ENCODE peak calls at places on chromosomes 2 and 18, in five cellular contexts. L, O, D, W and J are unnamed samples.

GRCh38 chr2:46767706-46768105 is 147.9 kb downstream of the MCFD2 start:
- DNase-seq in W (no peak), L (no peak), D (no peak), O (no peak), J (no peak)

GRCh38 chr2:155600914-155601760 is 731.4 kb downstream of the NR4A2 start:
- DNase-seq in W (no peak), D (no peak), O (no peak), L (no peak), J (no peak)

GRCh38 chr2:219782999-219783398 is 155.6 kb downstream of the SLC4A3 start:
- DNase-seq in W (no peak), L (no peak), O (no peak), D (no peak), J (no peak)

GRCh38 chr18:24160086-24160485 is 21.2 kb downstream of the CABYR start:
- DNase-seq in D (no peak), W (no peak), L (peak; percentile 18), O (no peak), J (no peak)

GRCh38 chr2:118061135-118061955 is 26.9 kb upstream of the INSIG2 start:
- DNase-seq in W (no peak), L (peak; percentile 78), O (no peak), D (no peak), J (peak; percentile 48)

GRCh38 chr2:173193925-173194324 is 118.3 kb downstream of the MAP3K20 start:
- DNase-seq in D (no peak), O (no peak), W (no peak), L (no peak), J (no peak)

GRCh38 chr2:238299803-238300202 is 11.4 kb upstream of the PER2 start:
- DNase-seq in D (peak; percentile 75), W (peak; percentile 59), L (no peak), O (no peak), J (no peak)

GRCh38 chr2:98796775-98797544 is 66.0 kb upstream of the MGAT4A start:
- DNase-seq in O (no peak), W (no peak), D (no peak), L (no peak), J (no peak)

GRCh38 chr2:120298173-120298835 is 45.7 kb downstream of the RALB start:
- DNase-seq in O (no peak), W (no peak), L (no peak), D (no peak), J (no peak)

GRCh38 chr2:233974530-233975071 is 57.4 kb downstream of the TRPM8 start:
- DNase-seq in D (no peak), W (no peak), O (peak; percentile 19), L (peak; percentile 96), J (peak; percentile 32)

GRCh38 chr18:13376841-13377351 is 158.3 kb downstream of the LDLRAD4 start:
- DNase-seq in W (no peak), L (no peak), O (no peak), D (no peak), J (no peak)

GRCh38 chr2:19125876-19126275 is 232.5 kb downstream of the OSR1 start:
- DNase-seq in D (no peak), W (no peak), L (no peak), O (no peak), J (no peak)
- H3K4me3 ChIP-seq in D (no peak overlapping the region), W (no peak overlapping the region), L (no peak overlapping the region), O (no peak overlapping the region), J (no peak overlapping the region)

GRCh38 chr2:230864122-230864604 is 579 bp upstream of the ITM2C start:
- DNase-seq in W (no peak), O (no peak), D (no peak), L (no peak), J (no peak)

GRCh38 chr2:230866704-230867561 is 2.2 kb downstream of the ITM2C start:
- DNase-seq in L (peak; percentile 26), D (peak; percentile 57), W (peak; percentile 84), O (no peak), J (no peak)

GRCh38 chr2:230865324-230865765 is 603 bp downstream of the ITM2C start:
- DNase-seq in O (no peak), L (no peak), D (no peak), W (peak; percentile 45), J (no peak)

GRCh38 chr2:230864605-230865323 is at the start of gene ITM2C:
- DNase-seq in O (peak; percentile 63), L (peak; percentile 76), W (peak; percentile 89), D (peak; percentile 75), J (peak; percentile 81)

GRCh38 chr2:230865766-230866703 is 1.3 kb downstream of the ITM2C start:
- DNase-seq in D (peak; percentile 54), L (peak; percentile 24), O (peak; percentile 36), W (peak; percentile 91), J (no peak)
- H3K4me1 ChIP-seq in D (peaks cover 58% of the 10 kb centered on the region), L (peaks cover 12% of the 10 kb centered on the region), O (peaks cover 7% of the 10 kb centered on the region), W (peaks cover 51% of the 10 kb centered on the region), J (peaks cover 34% of the 10 kb centered on the region)

DNA sequence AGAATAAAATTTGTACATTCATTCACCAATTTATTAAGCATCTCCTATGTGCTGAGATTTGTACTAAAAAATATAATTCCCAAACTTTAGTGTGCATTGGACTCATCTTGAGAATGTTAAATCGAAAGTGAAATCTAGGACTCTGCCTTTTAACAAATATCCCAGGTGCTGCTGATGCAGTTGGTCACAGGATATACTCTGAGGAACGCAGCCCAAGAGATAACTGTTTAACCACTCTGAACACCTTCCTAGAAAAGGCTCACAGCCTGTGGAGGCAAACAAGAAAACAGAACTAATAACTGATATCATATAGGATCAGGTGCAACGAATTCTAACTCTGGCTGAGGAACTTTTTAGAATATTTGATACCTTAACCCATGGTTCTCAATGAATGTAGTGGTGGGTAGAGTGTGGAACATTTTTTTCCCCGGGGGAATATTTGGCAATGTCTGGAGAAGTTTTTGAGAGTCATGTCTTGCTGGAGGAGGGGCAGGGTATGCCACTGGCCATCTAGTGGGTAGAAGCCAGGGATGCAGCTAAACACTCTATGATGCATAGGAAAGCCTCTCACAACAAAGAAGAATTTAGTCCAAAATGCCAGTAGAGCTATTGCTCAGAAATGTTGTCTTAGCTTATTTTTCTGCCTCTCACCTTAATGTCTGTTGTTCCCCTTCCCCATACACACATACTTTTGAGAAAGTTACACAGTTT is 96.5 kb downstream of the EHBP1 start:
- DNase-seq in D (no peak), W (no peak), O (no peak), L (peak; percentile 22), J (peak; percentile 16)
- H3K4me3 ChIP-seq in D (no peak overlapping the region), W (no peak overlapping the region), O (no peak overlapping the region), L (no peak overlapping the region), J (no peak overlapping the region)

GRCh38 chr2:88855620-88856408 is 164.3 kb downstream of the RPIA start:
- DNase-seq in O (no peak), W (peak; percentile 26), L (no peak), D (no peak), J (no peak)

GRCh38 chr2:88856409-88857135 is 165.1 kb downstream of the RPIA start:
- DNase-seq in D (no peak), L (no peak), W (no peak), O (no peak), J (no peak)

GRCh38 chr2:88859461-88859860 is 168.0 kb downstream of the RPIA start:
- DNase-seq in W (no peak), D (no peak), O (no peak), L (no peak), J (no peak)

GRCh38 chr2:88857274-88857741 is 165.8 kb downstream of the RPIA start:
- DNase-seq in O (no peak), L (no peak), W (peak; percentile 66), D (no peak), J (peak; percentile 72)

DNA sequence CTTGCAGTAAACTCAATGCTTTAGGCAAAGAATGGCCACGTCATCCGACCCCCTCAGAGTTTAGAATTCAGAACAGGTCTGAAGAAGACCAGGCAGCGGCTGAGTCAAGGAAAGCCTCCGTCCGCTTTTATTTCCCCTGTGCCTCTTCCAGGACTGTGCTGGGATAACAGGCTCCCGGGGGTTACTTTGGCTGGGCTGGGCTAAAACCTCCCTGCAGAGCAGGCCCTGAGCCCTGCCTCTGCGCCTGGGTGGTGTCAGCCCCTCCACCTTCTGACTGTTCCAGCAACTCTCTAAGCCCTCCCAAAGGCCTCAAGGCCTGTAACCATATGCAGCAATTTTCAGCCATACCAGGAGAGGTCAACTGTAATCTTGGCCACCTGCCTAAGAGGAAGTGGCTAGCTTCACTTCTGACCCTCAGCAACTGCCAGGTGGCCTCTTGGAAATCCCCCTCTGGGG is 166.5 kb downstream of the RPIA start:
- DNase-seq in O (no peak), W (peak; percentile 39), D (no peak), L (no peak), J (no peak)
- H3K4me1 ChIP-seq in O (no peaks in the 10 kb centered on the region), W (peaks cover 7% of the 10 kb centered on the region), D (no peaks in the 10 kb centered on the region), L (no peaks in the 10 kb centered on the region), J (peaks cover 15% of the 10 kb centered on the region)

DNA sequence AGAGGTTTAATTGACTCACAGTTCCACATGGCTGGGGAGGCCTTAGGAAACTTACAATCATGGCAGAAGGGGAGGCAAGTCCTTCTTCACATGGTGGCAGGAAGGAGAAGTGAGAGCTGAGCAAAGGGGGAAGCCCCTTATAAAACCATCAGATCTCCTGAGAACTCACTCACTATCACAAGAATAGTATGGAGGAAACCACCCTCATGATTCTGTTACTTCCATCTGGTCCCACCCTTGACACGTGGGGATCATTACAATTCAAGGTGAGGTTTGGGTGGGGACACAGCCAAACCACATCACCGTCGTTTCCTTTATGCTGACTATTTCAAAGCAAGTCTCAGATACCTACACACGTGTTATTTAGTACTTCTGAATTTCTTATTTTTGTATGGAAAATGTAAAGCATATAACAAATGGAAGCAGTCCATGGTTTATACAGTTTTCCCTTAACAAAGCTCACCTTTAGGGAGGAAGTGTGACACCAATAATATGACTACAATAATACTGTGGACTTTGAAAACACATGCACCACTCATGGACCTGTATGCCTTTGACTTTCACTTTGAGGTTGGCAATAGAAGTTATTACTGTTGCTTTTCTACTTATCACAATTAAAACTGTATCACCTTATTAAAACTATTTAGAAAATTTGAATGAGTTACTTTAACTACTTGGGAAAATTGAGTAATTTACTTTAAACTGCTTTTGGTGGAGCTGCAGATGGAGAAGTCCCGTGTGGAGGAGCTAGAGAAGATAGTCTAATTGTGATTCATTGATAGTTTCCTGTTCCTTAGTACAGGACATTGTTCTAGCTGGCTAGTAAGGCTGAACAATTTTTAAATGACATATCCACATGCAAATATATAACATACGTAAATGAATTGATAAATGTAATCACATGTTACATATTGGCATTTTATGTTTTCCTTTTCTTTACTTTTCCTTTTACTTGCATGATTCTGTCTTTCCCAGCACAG is 37.3 kb downstream of the MTCL1 start:
- DNase-seq in L (no peak), O (no peak), W (no peak), D (no peak), J (no peak)
- H3K4me3 ChIP-seq in L (no peak overlapping the region), O (no peak overlapping the region), W (no peak overlapping the region), D (no peak overlapping the region), J (no peak overlapping the region)

GRCh38 chr2:42132066-42132965 is 36.8 kb upstream of the EML4 start:
- DNase-seq in D (no peak), L (peak; percentile 75), O (no peak), W (no peak), J (no peak)

GRCh38 chr2:42129487-42129852 is 39.7 kb upstream of the EML4 start:
- DNase-seq in D (no peak), W (no peak), L (no peak), O (no peak), J (no peak)

GRCh38 chr2:42128731-42129486 is 40.2 kb upstream of the EML4 start:
- DNase-seq in D (no peak), O (no peak), L (no peak), W (no peak), J (no peak)

GRCh38 chr2:42127425-42128424 is 41.4 kb upstream of the EML4 start:
- DNase-seq in D (no peak), O (no peak), W (no peak), L (no peak), J (no peak)

DNA sequence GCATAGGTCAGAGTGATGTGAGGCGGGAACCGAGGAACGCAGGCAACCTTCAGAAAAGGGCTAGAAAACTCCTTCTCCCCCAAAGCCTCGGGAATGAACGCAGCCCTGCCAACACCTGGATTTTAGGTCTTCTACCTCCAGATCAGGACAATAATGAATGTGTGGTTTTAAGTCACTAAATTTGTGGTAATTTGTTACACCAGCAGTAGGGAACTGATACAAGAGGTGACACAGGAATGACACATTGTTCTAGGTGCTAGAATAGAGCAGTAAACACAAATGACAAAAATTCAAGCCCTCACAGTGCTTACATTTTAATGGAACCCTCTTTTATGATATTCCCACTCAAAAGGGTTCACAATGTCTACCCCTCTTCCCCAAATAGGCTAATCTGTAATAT is 39.2 kb upstream of the EML4 start:
- DNase-seq in W (no peak), L (no peak), O (no peak), D (no peak), J (no peak)
- H3K4me1 ChIP-seq in W (peaks cover 49% of the 10 kb centered on the region), L (peaks cover 25% of the 10 kb centered on the region), O (no peaks in the 10 kb centered on the region), D (peaks cover 44% of the 10 kb centered on the region), J (peaks cover 44% of the 10 kb centered on the region)